ENCODE peak calls at places on chromosomes 2 and 18, in five cellular contexts. A is NCI-H2171; G is stimulated activated CD4-positive, alpha-beta T cell treated with anti-CD3 and anti-CD28 coated beads, TNF-alpha, amount 100 ng/mL, for 4 hours; Q is NCI-H774; Y is stimulated activated CD8-positive, alpha-beta memory T cell treated with anti-CD3 and anti-CD28 coated beads, Interleukin-4, amount 100 ng/mL, for 24 hours. X is an unnamed sample.

GRCh38 chr2:102250278-102250821 is 61.0 kb upstream of the IL1RL1 start:
- DNase-seq in Q (no peak), Y (no peak), G (no peak), A (no peak), X (no peak)

GRCh38 chr2:48320747-48321146 is 209.2 kb upstream of the STON1 start:
- DNase-seq in Y (no peak), Q (no peak), G (no peak), A (no peak), X (no peak)

GRCh38 chr2:44623622-44624351 is 262.0 kb downstream of the CAMKMT start:
- DNase-seq in G (no peak), A (no peak), Q (peak), Y (no peak), X (no peak)

GRCh38 chr2:176139170-176139611 is 9.7 kb downstream of the HOXD8 start:
- DNase-seq in G (no peak), A (no peak), Y (no peak), Q (no peak), X (no peak)

GRCh38 chr18:24470022-24470618 is 9.7 kb downstream of the HRH4 start:
- DNase-seq in Q (no peak), G (no peak), A (no peak), Y (no peak), X (no peak)

GRCh38 chr2:187994464-187995331 is 297.0 kb upstream of the GULP1 start:
- DNase-seq in Q (no peak), A (peak), G (no peak), Y (no peak), X (no peak)

GRCh38 chr2:227805578-227805977 is 8.1 kb upstream of the CCL20 start:
- DNase-seq in A (no peak), Q (no peak), Y (no peak), G (no peak), X (no peak)

GRCh38 chr2:182915369-182916326 is 49.2 kb upstream of the FRZB start:
- DNase-seq in A (peak), Y (no peak), Q (no peak), G (no peak), X (no peak)

GRCh38 chr2:199458806-199459285 is 1.1 kb upstream of the SATB2 start:
- DNase-seq in Y (no peak), G (no peak), A (no peak), Q (no peak), X (peak)

GRCh38 chr2:159450180-159450579 is 163.7 kb upstream of the WDSUB1 start:
- DNase-seq in A (no peak), G (no peak), Q (no peak), Y (no peak), X (no peak)

GRCh38 chr2:189308056-189308790 is 128.7 kb upstream of the COL5A2 start:
- DNase-seq in Y (no peak), Q (no peak), G (no peak), A (no peak), X (no peak)

GRCh38 chr2:50347355-50348044 is 684.4 kb downstream of the NRXN1 start:
- DNase-seq in G (no peak), Q (no peak), A (peak), Y (no peak), X (no peak)

GRCh38 chr2:127100261-127101047 is 6.5 kb downstream of the BIN1 start:
- DNase-seq in Y (no peak), A (no peak), Q (peak), G (no peak), X (no peak)

GRCh38 chr2:30716117-30716900 is 90.9 kb downstream of the CAPN13 start:
- DNase-seq in A (no peak), Q (no peak), G (no peak), Y (no peak), X (no peak)

GRCh38 chr2:112995346-112995920 is 9.8 kb upstream of the IL36A start:
- DNase-seq in Y (no peak), Q (no peak), A (no peak), G (no peak), X (no peak)

GRCh38 chr18:24380163-24380747 is 17.4 kb downstream of the OSBPL1A start:
- DNase-seq in A (no peak), G (no peak), Y (no peak), Q (no peak), X (no peak)

GRCh38 chr2:216918088-216918680 is 58.3 kb upstream of the TNP1 start:
- DNase-seq in Q (no peak), A (peak), Y (no peak), G (no peak), X (no peak)

GRCh38 chr2:148963461-148963860 is 75.0 kb upstream of the LYPD6B start:
- DNase-seq in G (no peak), Y (no peak), A (no peak), Q (no peak), X (no peak)

GRCh38 chr2:173749315-173749714 is 215.9 kb downstream of the SP3 start:
- DNase-seq in A (no peak), Y (no peak), G (no peak), Q (no peak), X (no peak)

GRCh38 chr2:1022178-1022577 is 71.5 kb downstream of the SNTG2 start:
- DNase-seq in G (no peak), Q (no peak), Y (no peak), A (no peak), X (no peak)

GRCh38 chr18:59912007-59912550 is 12.3 kb downstream of the PMAIP1 start:
- DNase-seq in G (no peak), Q (no peak), Y (no peak), A (no peak), X (no peak)

GRCh38 chr18:9731380-9731779 is 23.3 kb downstream of the RAB31 start:
- DNase-seq in Y (no peak), Q (no peak), A (no peak), G (no peak), X (no peak)

GRCh38 chr2:26724004-26724750 is 31.7 kb downstream of the KCNK3 start:
- DNase-seq in Q (no peak), A (peak), Y (no peak), G (no peak), X (no peak)

GRCh38 chr2:9236867-9237266 is 30.3 kb downstream of the ASAP2 start:
- DNase-seq in A (no peak), G (no peak), Y (no peak), Q (no peak), X (no peak)